ENCODE peak calls at places on chromosomes 1 and 21, in eight cellular contexts. One of them, this sample, is unnamed.

GRCh38 chr1:47181095-47181954 is 8.5 kb downstream of the PDZK1IP1 start:
- DNase-seq in A549: no peak
- DNase-seq in mucosa of descending colon: peak
- DNase-seq in thoracic aorta: no peak
- DNase-seq in CD4-positive, alpha-beta memory T cell: no peak
- DNase-seq in testis: no peak
- DNase-seq in ovary: no peak
- DNase-seq in GM23248: no peak
- DNase-seq in this sample: no peak

GRCh38 chr1:201885531-201886075 is 3.1 kb upstream of the SHISA4 start:
- DNase-seq in A549: peak
- DNase-seq in mucosa of descending colon: no peak
- DNase-seq in thoracic aorta: no peak
- DNase-seq in CD4-positive, alpha-beta memory T cell: no peak
- DNase-seq in testis: peak
- DNase-seq in ovary: peak
- DNase-seq in GM23248: peak
- DNase-seq in this sample: no peak

GRCh38 chr1:204299828-204300365 is 59.8 kb downstream of the PLEKHA6 start:
- DNase-seq in A549: no peak
- DNase-seq in mucosa of descending colon: no peak
- DNase-seq in thoracic aorta: no peak
- DNase-seq in CD4-positive, alpha-beta memory T cell: no peak
- DNase-seq in testis: no peak
- DNase-seq in ovary: no peak
- DNase-seq in GM23248: no peak
- DNase-seq in this sample: no peak

GRCh38 chr1:173255214-173255813 is 48.2 kb upstream of the TNFSF4 start:
- DNase-seq in A549: peak
- DNase-seq in mucosa of descending colon: no peak
- DNase-seq in thoracic aorta: no peak
- DNase-seq in CD4-positive, alpha-beta memory T cell: no peak
- DNase-seq in testis: peak
- DNase-seq in ovary: no peak
- DNase-seq in GM23248: peak
- DNase-seq in this sample: peak

GRCh38 chr1:208089971-208090755 is 154.0 kb downstream of the PLXNA2 start:
- DNase-seq in A549: no peak
- DNase-seq in mucosa of descending colon: no peak
- DNase-seq in thoracic aorta: no peak
- DNase-seq in CD4-positive, alpha-beta memory T cell: no peak
- DNase-seq in testis: peak
- DNase-seq in ovary: peak
- DNase-seq in GM23248: peak
- DNase-seq in this sample: no peak

GRCh38 chr1:178283409-178283808 is 189.5 kb downstream of the RASAL2 start:
- DNase-seq in A549: no peak
- DNase-seq in mucosa of descending colon: no peak
- DNase-seq in thoracic aorta: no peak
- DNase-seq in CD4-positive, alpha-beta memory T cell: no peak
- DNase-seq in testis: no peak
- DNase-seq in ovary: no peak
- DNase-seq in GM23248: peak
- DNase-seq in this sample: no peak

GRCh38 chr1:53278294-53278693 is 40.0 kb upstream of the MAGOH start:
- DNase-seq in A549: peak
- DNase-seq in mucosa of descending colon: no peak
- DNase-seq in thoracic aorta: no peak
- DNase-seq in CD4-positive, alpha-beta memory T cell: peak
- DNase-seq in testis: peak
- DNase-seq in ovary: peak
- DNase-seq in GM23248: peak
- DNase-seq in this sample: no peak

GRCh38 chr1:74362691-74363090 is 127.5 kb downstream of the TNNI3K start:
- DNase-seq in A549: no peak
- DNase-seq in mucosa of descending colon: no peak
- DNase-seq in thoracic aorta: no peak
- DNase-seq in CD4-positive, alpha-beta memory T cell: no peak
- DNase-seq in testis: no peak
- DNase-seq in ovary: no peak
- DNase-seq in GM23248: no peak
- DNase-seq in this sample: no peak

GRCh38 chr1:83077411-83077810 is 921.5 kb downstream of the TTLL7 start:
- DNase-seq in A549: no peak
- DNase-seq in mucosa of descending colon: no peak
- DNase-seq in thoracic aorta: no peak
- DNase-seq in CD4-positive, alpha-beta memory T cell: no peak
- DNase-seq in testis: no peak
- DNase-seq in ovary: no peak
- DNase-seq in GM23248: no peak
- DNase-seq in this sample: no peak

GRCh38 chr1:25198731-25199231 is 33.5 kb downstream of the SYF2 start:
- DNase-seq in A549: no peak
- DNase-seq in mucosa of descending colon: peak
- DNase-seq in thoracic aorta: no peak
- DNase-seq in CD4-positive, alpha-beta memory T cell: no peak
- DNase-seq in testis: no peak
- DNase-seq in ovary: no peak
- DNase-seq in GM23248: peak
- DNase-seq in this sample: peak

GRCh38 chr1:198318092-198318491 is 161.3 kb downstream of the NEK7 start:
- DNase-seq in A549: no peak
- DNase-seq in mucosa of descending colon: no peak
- DNase-seq in thoracic aorta: no peak
- DNase-seq in CD4-positive, alpha-beta memory T cell: no peak
- DNase-seq in testis: no peak
- DNase-seq in ovary: no peak
- DNase-seq in GM23248: no peak
- DNase-seq in this sample: no peak

GRCh38 chr1:166379447-166379846 is 212.6 kb upstream of the FAM78B start:
- DNase-seq in A549: no peak
- DNase-seq in mucosa of descending colon: no peak
- DNase-seq in thoracic aorta: no peak
- DNase-seq in CD4-positive, alpha-beta memory T cell: no peak
- DNase-seq in testis: peak
- DNase-seq in ovary: no peak
- DNase-seq in GM23248: no peak
- DNase-seq in this sample: no peak

GRCh38 chr1:87648720-87649119 is 320.0 kb downstream of the LMO4 start:
- DNase-seq in A549: no peak
- DNase-seq in mucosa of descending colon: no peak
- DNase-seq in thoracic aorta: no peak
- DNase-seq in CD4-positive, alpha-beta memory T cell: no peak
- DNase-seq in testis: no peak
- DNase-seq in ovary: no peak
- DNase-seq in GM23248: no peak
- DNase-seq in this sample: no peak

GRCh38 chr21:44996983-44997936 is 57.4 kb downstream of the SLX9 start:
- DNase-seq in A549: no peak
- DNase-seq in mucosa of descending colon: peak
- DNase-seq in thoracic aorta: no peak
- DNase-seq in CD4-positive, alpha-beta memory T cell: no peak
- DNase-seq in testis: no peak
- DNase-seq in ovary: no peak
- DNase-seq in GM23248: no peak
- DNase-seq in this sample: no peak

GRCh38 chr1:65149391-65149729 is 1.4 kb downstream of the AK4 start:
- DNase-seq in A549: no peak
- DNase-seq in mucosa of descending colon: no peak
- DNase-seq in thoracic aorta: no peak
- DNase-seq in CD4-positive, alpha-beta memory T cell: no peak
- DNase-seq in testis: no peak
- DNase-seq in ovary: no peak
- DNase-seq in GM23248: no peak
- DNase-seq in this sample: no peak

GRCh38 chr1:26122988-26123973 is 11.7 kb downstream of the PDIK1L start:
- DNase-seq in A549: no peak
- DNase-seq in mucosa of descending colon: no peak
- DNase-seq in thoracic aorta: no peak
- DNase-seq in CD4-positive, alpha-beta memory T cell: peak
- DNase-seq in testis: no peak
- DNase-seq in ovary: no peak
- DNase-seq in GM23248: peak
- DNase-seq in this sample: no peak

GRCh38 chr1:227780101-227781044 is 35.1 kb upstream of the PRSS38 start:
- DNase-seq in A549: no peak
- DNase-seq in mucosa of descending colon: no peak
- DNase-seq in thoracic aorta: peak
- DNase-seq in CD4-positive, alpha-beta memory T cell: no peak
- DNase-seq in testis: peak
- DNase-seq in ovary: no peak
- DNase-seq in GM23248: no peak
- DNase-seq in this sample: no peak

GRCh38 chr1:15400627-15401026 is 9.1 kb upstream of the EFHD2 start:
- DNase-seq in A549: no peak
- DNase-seq in mucosa of descending colon: no peak
- DNase-seq in thoracic aorta: no peak
- DNase-seq in CD4-positive, alpha-beta memory T cell: no peak
- DNase-seq in testis: no peak
- DNase-seq in ovary: no peak
- DNase-seq in GM23248: no peak
- DNase-seq in this sample: no peak

GRCh38 chr1:184664042-184664659 is 90.5 kb downstream of the EDEM3 start:
- DNase-seq in A549: peak
- DNase-seq in mucosa of descending colon: peak
- DNase-seq in thoracic aorta: no peak
- DNase-seq in CD4-positive, alpha-beta memory T cell: peak
- DNase-seq in testis: peak
- DNase-seq in ovary: peak
- DNase-seq in GM23248: peak
- DNase-seq in this sample: peak

GRCh38 chr1:233479026-233479890 is 134.6 kb upstream of the KCNK1 start:
- DNase-seq in A549: no peak
- DNase-seq in mucosa of descending colon: no peak
- DNase-seq in thoracic aorta: no peak
- DNase-seq in CD4-positive, alpha-beta memory T cell: no peak
- DNase-seq in testis: no peak
- DNase-seq in ovary: no peak
- DNase-seq in GM23248: no peak
- DNase-seq in this sample: no peak

GRCh38 chr1:204154525-204155255 is 2.8 kb upstream of the ETNK2 start:
- DNase-seq in A549: no peak
- DNase-seq in mucosa of descending colon: no peak
- DNase-seq in thoracic aorta: no peak
- DNase-seq in CD4-positive, alpha-beta memory T cell: no peak
- DNase-seq in testis: no peak
- DNase-seq in ovary: no peak
- DNase-seq in GM23248: no peak
- DNase-seq in this sample: no peak

GRCh38 chr1:51623025-51623424 is 6.1 kb downstream of the OSBPL9 start:
- DNase-seq in A549: no peak
- DNase-seq in mucosa of descending colon: no peak
- DNase-seq in thoracic aorta: no peak
- DNase-seq in CD4-positive, alpha-beta memory T cell: no peak
- DNase-seq in testis: no peak
- DNase-seq in ovary: no peak
- DNase-seq in GM23248: no peak
- DNase-seq in this sample: no peak
- H3K4me3 ChIP-seq in A549: no peak
- H3K4me3 ChIP-seq in mucosa of descending colon: no peak
- H3K4me3 ChIP-seq in thoracic aorta: peak
- H3K4me3 ChIP-seq in CD4-positive, alpha-beta memory T cell: no peak
- H3K4me3 ChIP-seq in testis: no peak
- H3K4me3 ChIP-seq in ovary: no peak
- H3K4me3 ChIP-seq in GM23248: no peak
- H3K4me3 ChIP-seq in this sample: no peak

GRCh38 chr1:43937179-43937865 is 3.7 kb downstream of the ARTN start:
- DNase-seq in A549: no peak
- DNase-seq in mucosa of descending colon: no peak
- DNase-seq in thoracic aorta: no peak
- DNase-seq in CD4-positive, alpha-beta memory T cell: no peak
- DNase-seq in testis: no peak
- DNase-seq in ovary: no peak
- DNase-seq in GM23248: no peak
- DNase-seq in this sample: no peak
- H3K4me3 ChIP-seq in A549: no peak
- H3K4me3 ChIP-seq in mucosa of descending colon: no peak
- H3K4me3 ChIP-seq in thoracic aorta: no peak
- H3K4me3 ChIP-seq in CD4-positive, alpha-beta memory T cell: no peak
- H3K4me3 ChIP-seq in testis: no peak
- H3K4me3 ChIP-seq in ovary: no peak
- H3K4me3 ChIP-seq in GM23248: no peak
- H3K4me3 ChIP-seq in this sample: no peak

GRCh38 chr1:156104861-156105546 is 9.5 kb upstream of the LMNA start:
- DNase-seq in A549: no peak
- DNase-seq in mucosa of descending colon: peak
- DNase-seq in thoracic aorta: no peak
- DNase-seq in CD4-positive, alpha-beta memory T cell: no peak
- DNase-seq in testis: no peak
- DNase-seq in ovary: peak
- DNase-seq in GM23248: peak
- DNase-seq in this sample: no peak
- H3K4me3 ChIP-seq in A549: no peak
- H3K4me3 ChIP-seq in mucosa of descending colon: no peak
- H3K4me3 ChIP-seq in thoracic aorta: peak
- H3K4me3 ChIP-seq in CD4-positive, alpha-beta memory T cell: no peak
- H3K4me3 ChIP-seq in testis: no peak
- H3K4me3 ChIP-seq in ovary: no peak
- H3K4me3 ChIP-seq in GM23248: peak
- H3K4me3 ChIP-seq in this sample: no peak

GRCh38 chr1:42933610-42934009 is 25.1 kb downstream of the SLC2A1 start:
- DNase-seq in A549: no peak
- DNase-seq in mucosa of descending colon: no peak
- DNase-seq in thoracic aorta: no peak
- DNase-seq in CD4-positive, alpha-beta memory T cell: no peak
- DNase-seq in testis: no peak
- DNase-seq in ovary: no peak
- DNase-seq in GM23248: no peak
- DNase-seq in this sample: no peak

GRCh38 chr1:42935313-42935624 is 23.4 kb downstream of the SLC2A1 start:
- DNase-seq in A549: no peak
- DNase-seq in mucosa of descending colon: peak
- DNase-seq in thoracic aorta: no peak
- DNase-seq in CD4-positive, alpha-beta memory T cell: no peak
- DNase-seq in testis: peak
- DNase-seq in ovary: no peak
- DNase-seq in GM23248: no peak
- DNase-seq in this sample: no peak

GRCh38 chr1:42933060-42933586 is 25.5 kb downstream of the SLC2A1 start:
- DNase-seq in A549: no peak
- DNase-seq in mucosa of descending colon: no peak
- DNase-seq in thoracic aorta: no peak
- DNase-seq in CD4-positive, alpha-beta memory T cell: no peak
- DNase-seq in testis: no peak
- DNase-seq in ovary: no peak
- DNase-seq in GM23248: no peak
- DNase-seq in this sample: no peak

GRCh38 chr1:42934541-42935312 is 23.9 kb downstream of the SLC2A1 start:
- DNase-seq in A549: no peak
- DNase-seq in mucosa of descending colon: no peak
- DNase-seq in thoracic aorta: no peak
- DNase-seq in CD4-positive, alpha-beta memory T cell: no peak
- DNase-seq in testis: no peak
- DNase-seq in ovary: no peak
- DNase-seq in GM23248: no peak
- DNase-seq in this sample: no peak

DNA sequence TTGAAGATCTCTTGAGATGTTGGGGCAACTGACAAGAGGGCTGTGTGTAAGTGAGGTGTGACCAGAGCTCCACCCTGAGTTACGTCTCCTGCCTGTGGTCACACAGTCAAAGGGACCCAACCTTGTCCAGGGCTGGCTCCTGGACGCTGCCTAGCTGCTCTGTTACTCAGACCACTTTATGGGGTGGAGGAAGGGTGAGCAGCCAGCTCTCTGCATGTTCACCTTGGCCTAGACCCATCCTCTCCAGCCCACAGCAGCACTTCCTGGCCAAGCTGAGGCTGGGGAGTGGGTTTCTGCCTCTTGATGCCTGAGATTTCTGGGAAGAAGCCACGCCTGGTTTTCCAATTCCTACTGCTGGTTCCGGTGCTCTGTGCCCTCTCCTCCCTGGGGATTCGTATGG is 24.6 kb downstream of the SLC2A1 start:
- DNase-seq in A549: no peak
- DNase-seq in mucosa of descending colon: no peak
- DNase-seq in thoracic aorta: no peak
- DNase-seq in CD4-positive, alpha-beta memory T cell: no peak
- DNase-seq in testis: no peak
- DNase-seq in ovary: no peak
- DNase-seq in GM23248: no peak
- DNase-seq in this sample: no peak
- H3K4me3 ChIP-seq in A549: no peak
- H3K4me3 ChIP-seq in mucosa of descending colon: no peak
- H3K4me3 ChIP-seq in thoracic aorta: no peak
- H3K4me3 ChIP-seq in CD4-positive, alpha-beta memory T cell: no peak
- H3K4me3 ChIP-seq in testis: no peak
- H3K4me3 ChIP-seq in ovary: no peak
- H3K4me3 ChIP-seq in GM23248: no peak
- H3K4me3 ChIP-seq in this sample: no peak

This sample was measured in Jurkat, Clone E6-1.